ENCODE peak calls at places on chromosomes 2 and 18, in nine cellular contexts. K is left lung; L is CD14-positive monocyte; I is CD8-positive, alpha-beta T cell; Y is epithelial cell of esophagus; J is Calu3; A is neural progenitor cell; T is neural crest cell; R is AG04449. N is an unnamed sample.

GRCh38 chr2:218030409-218031195 is 27.8 kb upstream of the TNS1 start:
- DNase-seq in Y (no peak), T (no peak), K (no peak), I (no peak), L (no peak), J (no peak), R (no peak), A (no peak), N (no peak)

GRCh38 chr2:168816369-168816768 is 13.9 kb downstream of the NOSTRIN start:
- DNase-seq in K (no peak), Y (peak), A (no peak), I (no peak), L (no peak), J (peak), R (peak), T (no peak), N (no peak)

GRCh38 chr2:133424876-133425275 is 143.4 kb downstream of the NCKAP5 start:
- DNase-seq in T (no peak), K (no peak), Y (peak), J (peak), R (no peak), I (no peak), A (no peak), L (no peak), N (no peak)

GRCh38 chr18:70442933-70443332 is 154.1 kb downstream of the SOCS6 start:
- DNase-seq in L (no peak), I (no peak), T (no peak), Y (no peak), K (no peak), J (no peak), A (no peak), R (no peak), N (no peak)

GRCh38 chr18:37393945-37394609 is 171.5 kb downstream of the CELF4 start:
- DNase-seq in K (peak), Y (no peak), J (peak), L (no peak), R (peak), I (no peak), T (peak), A (peak), N (peak)

GRCh38 chr2:190812506-190813294 is 67.9 kb upstream of the GLS start:
- DNase-seq in J (no peak), T (no peak), Y (no peak), R (no peak), K (no peak), A (no peak), I (no peak), L (no peak), N (no peak)

GRCh38 chr2:104431701-104432121 is 422.2 kb upstream of the POU3F3 start:
- DNase-seq in A (no peak), T (no peak), I (no peak), Y (no peak), K (no peak), J (no peak), L (no peak), R (no peak), N (no peak)

GRCh38 chr18:26710460-26711096 is 154.9 kb downstream of the AQP4 start:
- DNase-seq in L (peak), Y (no peak), A (no peak), K (no peak), J (no peak), I (no peak), T (no peak), R (no peak), N (no peak)

GRCh38 chr18:70998490-70998889 is 709.6 kb downstream of the SOCS6 start:
- DNase-seq in A (peak), K (no peak), Y (no peak), I (no peak), R (no peak), J (no peak), T (no peak), L (no peak), N (no peak)

GRCh38 chr2:36780231-36780808 is 83.8 kb downstream of the VIT start:
- DNase-seq in J (peak), L (no peak), K (no peak), Y (peak), A (peak), I (no peak), T (no peak), R (peak), N (no peak)

GRCh38 chr18:13568443-13569392 is 157.6 kb downstream of the FAM210A start:
- DNase-seq in A (no peak), R (no peak), L (peak), I (no peak), T (no peak), Y (no peak), J (no peak), K (no peak), N (no peak)

GRCh38 chr2:102114290-102114721 is 28.2 kb upstream of the IL1R1 start:
- DNase-seq in R (peak), A (no peak), J (no peak), I (no peak), T (no peak), Y (peak), K (no peak), L (no peak), N (no peak)

GRCh38 chr2:167940361-167940744 is 307.0 kb downstream of the STK39 start:
- DNase-seq in I (no peak), R (no peak), A (no peak), L (no peak), J (no peak), Y (no peak), K (no peak), T (no peak), N (no peak)

GRCh38 chr18:77220726-77221125 is 28.9 kb upstream of the GALR1 start:
- DNase-seq in I (no peak), R (no peak), A (no peak), K (no peak), T (no peak), Y (no peak), J (no peak), L (no peak), N (no peak)

GRCh38 chr18:51278045-51278649 is 80.7 kb upstream of the MEX3C start:
- DNase-seq in T (peak), Y (peak), K (no peak), A (peak), R (no peak), J (peak), L (no peak), I (no peak), N (peak)

GRCh38 chr18:76384861-76385680 is 110.0 kb downstream of the ZNF516 start:
- DNase-seq in I (no peak), T (no peak), K (no peak), J (no peak), A (no peak), L (no peak), R (no peak), Y (no peak), N (no peak)

GRCh38 chr2:185880396-185880795 is 141.8 kb downstream of the FSIP2 start:
- DNase-seq in I (no peak), A (no peak), J (no peak), K (no peak), L (no peak), Y (no peak), T (no peak), R (no peak), N (no peak)

GRCh38 chr2:98282109-98282508 is 64.1 kb upstream of the CNGA3 start:
- DNase-seq in K (no peak), L (no peak), A (no peak), T (no peak), R (no peak), I (no peak), Y (peak), J (no peak), N (no peak)

GRCh38 chr2:8571792-8572499 is 109.9 kb upstream of the ID2 start:
- DNase-seq in R (no peak), J (no peak), L (peak), I (no peak), K (no peak), Y (no peak), A (no peak), T (no peak), N (no peak)

GRCh38 chr18:9405130-9405529 is 70.2 kb upstream of the RALBP1 start:
- DNase-seq in A (no peak), R (no peak), T (no peak), J (no peak), Y (no peak), L (no peak), I (no peak), K (no peak), N (no peak)

GRCh38 chr2:105671156-105671555 is 73.6 kb upstream of the NCK2 start:
- DNase-seq in A (no peak), Y (peak), R (no peak), J (no peak), I (no peak), L (no peak), K (no peak), T (no peak), N (no peak)

GRCh38 chr18:49788327-49788908 is 24.9 kb downstream of the ACAA2 start:
- DNase-seq in J (no peak), A (no peak), R (no peak), Y (peak), L (no peak), T (no peak), I (no peak), K (no peak), N (no peak)

GRCh38 chr18:78873916-78874505 is 105.6 kb upstream of the SALL3 start:
- DNase-seq in T (no peak), R (no peak), I (no peak), L (no peak), K (no peak), Y (no peak), A (no peak), J (no peak), N (no peak)

DNA sequence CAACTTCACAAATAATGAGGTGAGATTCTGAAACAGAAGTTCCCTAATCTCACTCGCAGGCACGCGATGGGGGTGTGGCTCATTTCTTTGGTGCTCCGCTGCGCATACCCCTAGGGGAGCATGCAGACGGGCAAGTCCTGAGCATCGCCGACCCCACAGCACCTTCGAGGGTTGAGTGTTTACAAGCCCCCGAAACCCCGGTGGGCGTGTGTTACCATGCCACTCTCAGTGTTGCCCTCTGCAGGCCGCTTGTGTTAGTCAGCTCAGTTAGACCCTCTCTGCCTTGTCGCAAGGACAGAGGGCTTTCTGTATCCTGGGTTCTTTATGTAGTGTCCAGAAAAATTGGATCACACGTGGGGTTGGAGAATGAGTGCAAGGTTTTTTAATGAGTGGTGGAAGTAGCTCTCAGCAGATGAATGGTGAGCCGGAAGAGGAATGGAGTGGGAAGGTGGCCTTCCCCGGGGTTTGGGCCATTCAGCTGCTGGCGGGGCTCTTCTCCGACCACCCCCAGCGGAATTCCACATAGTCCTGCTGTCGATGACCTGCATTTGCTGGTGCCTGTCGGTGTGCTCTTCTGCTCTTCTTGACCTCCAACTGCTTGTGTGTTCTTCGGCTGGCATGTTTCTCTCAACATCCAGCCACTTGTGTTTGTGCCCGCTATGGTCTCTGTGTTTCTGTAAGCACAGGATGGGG is 191.3 kb downstream of the RPRM start:
- DNase-seq in T (peak), K (no peak), R (no peak), Y (peak), A (peak), J (no peak), L (no peak), I (no peak), N (no peak)
- TF ChIP-seq CTCF in T (peak), K (no peak), R (no peak), Y (peak), A (peak), J (no peak), L (no peak), I (no peak), N (no peak)

GRCh38 chr2:131156452-131157149 is 51.5 kb downstream of the PLEKHB2 start:
- DNase-seq in K (no peak), A (no peak), L (no peak), Y (no peak), T (no peak), R (no peak), J (peak), I (no peak), N (no peak)
- TF ChIP-seq CTCF in K (no peak), A (no peak), L (no peak), Y (no peak), T (no peak), R (peak), J (peak), I (no peak), N (no peak)

GRCh38 chr2:14480906-14481305 is 151.6 kb upstream of the LRATD1 start:
- DNase-seq in Y (no peak), R (no peak), L (no peak), J (no peak), T (no peak), I (no peak), A (no peak), K (no peak), N (no peak)
- TF ChIP-seq CTCF in Y (peak), R (no peak), L (no peak), J (no peak), T (no peak), I (no peak), A (no peak), K (no peak), N (no peak)

DNA sequence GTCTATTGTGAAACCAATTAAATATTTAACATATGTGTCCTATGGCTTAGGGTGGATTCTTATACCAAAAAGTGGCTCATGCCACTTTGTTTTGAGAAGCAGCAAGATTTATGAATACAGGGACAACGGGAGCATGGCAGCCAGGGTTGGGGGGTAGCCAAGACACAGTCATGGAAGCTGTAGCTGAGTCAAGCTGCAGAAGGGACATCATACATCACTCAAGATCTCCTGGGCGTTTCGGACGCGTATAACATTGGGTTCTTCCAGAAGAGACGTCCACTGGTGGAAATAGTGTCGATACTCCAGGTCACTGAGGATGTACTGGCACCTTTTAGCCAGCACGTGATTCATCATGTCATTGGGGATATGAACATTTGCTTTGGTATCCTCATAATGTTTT is 152.7 kb downstream of the RIF1 start:
- DNase-seq in A (no peak), I (no peak), J (no peak), Y (no peak), R (no peak), L (no peak), K (no peak), T (no peak), N (no peak)
- TF ChIP-seq CTCF in A (no peak), I (no peak), J (no peak), Y (no peak), R (no peak), L (no peak), K (no peak), T (no peak), N (no peak)

GRCh38 chr2:68134554-68134953 is 23.1 kb upstream of the PNO1 start:
- DNase-seq in I (no peak), Y (no peak), T (no peak), J (no peak), K (no peak), R (no peak), L (no peak), A (no peak), N (no peak)
- TF ChIP-seq CTCF in I (no peak), Y (no peak), T (no peak), J (no peak), K (no peak), R (no peak), L (no peak), A (no peak), N (no peak)

GRCh38 chr2:28952806-28953190 is 28.3 kb upstream of the TOGARAM2 start:
- DNase-seq in R (no peak), A (peak), J (peak), L (no peak), T (no peak), I (no peak), Y (no peak), K (no peak), N (no peak)
- TF ChIP-seq CTCF in R (no peak), A (peak), J (no peak), L (no peak), T (no peak), I (no peak), Y (peak), K (no peak), N (no peak)

GRCh38 chr2:239598732-239599090 is 197.9 kb upstream of the HDAC4 start:
- DNase-seq in R (no peak), T (no peak), L (no peak), Y (no peak), K (no peak), I (no peak), J (no peak), A (no peak), N (no peak)
- TF ChIP-seq CTCF in R (no peak), T (no peak), L (no peak), Y (no peak), K (no peak), I (no peak), J (no peak), A (no peak), N (no peak)

GRCh38 chr2:174035981-174036742 is 71.0 kb upstream of the SP3 start:
- DNase-seq in K (no peak), A (no peak), Y (peak), J (no peak), T (no peak), L (peak), R (no peak), I (no peak), N (no peak)
- TF ChIP-seq CTCF in K (peak), A (peak), Y (peak), J (no peak), T (peak), L (peak), R (no peak), I (no peak), N (no peak)

GRCh38 chr18:25058520-25058919 is 293.4 kb downstream of the ZNF521 start:
- DNase-seq in J (peak), I (no peak), A (no peak), L (no peak), R (no peak), K (no peak), T (no peak), Y (no peak), N (no peak)

GRCh38 chr18:25067291-25068050 is 284.5 kb downstream of the ZNF521 start:
- DNase-seq in T (no peak), K (no peak), I (no peak), J (no peak), A (no peak), Y (no peak), R (no peak), L (no peak), N (no peak)

GRCh38 chr18:25066536-25066935 is 285.4 kb downstream of the ZNF521 start:
- DNase-seq in I (no peak), A (no peak), K (no peak), Y (no peak), L (no peak), T (no peak), J (no peak), R (no peak), N (no peak)

GRCh38 chr18:25061345-25061744 is 290.6 kb downstream of the ZNF521 start:
- DNase-seq in J (no peak), R (no peak), T (no peak), I (no peak), A (no peak), Y (no peak), K (no peak), L (no peak), N (no peak)

DNA sequence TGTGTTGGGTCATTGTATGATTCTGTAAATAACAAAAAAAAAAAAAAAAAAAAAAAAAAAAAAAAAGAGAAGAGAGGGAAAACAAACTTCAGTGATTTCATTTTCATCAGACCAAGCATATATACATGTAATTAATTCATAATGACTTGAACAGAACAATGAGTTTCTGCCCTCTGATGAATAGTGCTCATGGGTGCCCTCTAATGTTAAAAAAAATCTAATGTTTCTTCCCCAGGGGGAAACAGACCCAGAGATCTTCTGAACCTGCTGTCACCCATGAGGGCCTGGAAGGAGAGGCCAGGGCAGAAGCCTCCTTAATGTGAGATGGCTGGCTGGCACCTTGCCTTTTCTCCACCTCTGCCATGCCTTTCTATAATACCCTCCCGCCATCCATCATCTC is 289.2 kb downstream of the ZNF521 start:
- DNase-seq in A (no peak), Y (no peak), R (no peak), J (no peak), T (no peak), I (no peak), L (no peak), K (no peak), N (no peak)
- TF ChIP-seq CTCF in A (peak), Y (no peak), R (no peak), J (no peak), T (no peak), I (no peak), L (no peak), K (no peak), N (no peak)

GRCh38 chr2:126029316-126029715 is 626.6 kb upstream of the GYPC start:
- DNase-seq in Y (no peak), K (no peak), I (no peak), T (no peak), R (no peak), J (no peak), L (no peak), A (peak), N (no peak)
- TF ChIP-seq CTCF in Y (no peak), K (no peak), I (no peak), T (no peak), R (no peak), J (no peak), L (no peak), A (peak), N (no peak)

N was measured in pancreas.